ENCODE peak calls at places on chromosome 20, in four cellular contexts. One of them, this sample, is unnamed.

GRCh38 chr20:45036044-45036755 is 64.7 kb downstream of the KCNS1 start:
- DNase-seq in central memory CD4-positive, alpha-beta T cell: no peak
- DNase-seq in fibroblast of mammary gland: peak; percentile 81
- DNase-seq in naive thymus-derived CD4-positive, alpha-beta T cell: no peak
- DNase-seq in this sample: peak; percentile 58

GRCh38 chr20:48619126-48620101 is 208.4 kb downstream of the PREX1 start:
- DNase-seq in naive thymus-derived CD4-positive, alpha-beta T cell: no peak
- DNase-seq in fibroblast of mammary gland: no peak
- DNase-seq in central memory CD4-positive, alpha-beta T cell: no peak
- DNase-seq in this sample: no peak

GRCh38 chr20:52490715-52491430 is 299.3 kb upstream of the ZFP64 start:
- DNase-seq in naive thymus-derived CD4-positive, alpha-beta T cell: no peak
- DNase-seq in fibroblast of mammary gland: peak; percentile 51
- DNase-seq in central memory CD4-positive, alpha-beta T cell: no peak
- DNase-seq in this sample: peak; percentile 98

GRCh38 chr20:35264755-35265154 is 13.2 kb downstream of the MMP24OS start:
- DNase-seq in naive thymus-derived CD4-positive, alpha-beta T cell: no peak
- DNase-seq in central memory CD4-positive, alpha-beta T cell: no peak
- DNase-seq in fibroblast of mammary gland: no peak
- DNase-seq in this sample: peak; percentile 33

GRCh38 chr20:20939006-20939405 is 167.2 kb downstream of the LINC00237 start:
- DNase-seq in naive thymus-derived CD4-positive, alpha-beta T cell: no peak
- DNase-seq in fibroblast of mammary gland: no peak
- DNase-seq in central memory CD4-positive, alpha-beta T cell: no peak
- DNase-seq in this sample: no peak

GRCh38 chr20:43755390-43755789 is 28.6 kb upstream of the GTSF1L start:
- DNase-seq in central memory CD4-positive, alpha-beta T cell: no peak
- DNase-seq in naive thymus-derived CD4-positive, alpha-beta T cell: no peak
- DNase-seq in fibroblast of mammary gland: peak; percentile 82
- DNase-seq in this sample: peak; percentile 76

GRCh38 chr20:52001999-52002666 is 189.4 kb downstream of the ZFP64 start:
- DNase-seq in naive thymus-derived CD4-positive, alpha-beta T cell: no peak
- DNase-seq in central memory CD4-positive, alpha-beta T cell: no peak
- DNase-seq in fibroblast of mammary gland: peak; percentile 3
- DNase-seq in this sample: no peak

GRCh38 chr20:51153867-51154707 is 131.2 kb upstream of the KCNG1 start:
- DNase-seq in naive thymus-derived CD4-positive, alpha-beta T cell: no peak
- DNase-seq in fibroblast of mammary gland: no peak
- DNase-seq in central memory CD4-positive, alpha-beta T cell: no peak
- DNase-seq in this sample: no peak

GRCh38 chr20:57809661-57810172 is 99.9 kb upstream of the PMEPA1 start:
- DNase-seq in central memory CD4-positive, alpha-beta T cell: no peak
- DNase-seq in naive thymus-derived CD4-positive, alpha-beta T cell: no peak
- DNase-seq in fibroblast of mammary gland: no peak
- DNase-seq in this sample: no peak